ENCODE peak calls at places on chromosomes 6 and 20, in five cellular contexts. One of them, this sample, is unnamed.

GRCh38 chr6:27205375-27206278 is 41.9 kb upstream of the PRSS16 start:
- DNase-seq in left ventricle myocardium inferior: no peak
- DNase-seq in cardiac muscle cell: peak; percentile 29
- DNase-seq in RWPE1: no peak
- DNase-seq in transverse colon: no peak
- DNase-seq in this sample: peak; percentile 64

GRCh38 chr6:99521557-99522286 is 6.5 kb upstream of the USP45 start:
- DNase-seq in left ventricle myocardium inferior: no peak
- DNase-seq in cardiac muscle cell: peak; percentile 84
- DNase-seq in RWPE1: no peak
- DNase-seq in transverse colon: peak; percentile 12
- DNase-seq in this sample: peak; percentile 63

GRCh38 chr6:85361643-85362014 is 88.3 kb upstream of the NT5E start:
- DNase-seq in left ventricle myocardium inferior: no peak
- DNase-seq in cardiac muscle cell: no peak
- DNase-seq in RWPE1: no peak
- DNase-seq in transverse colon: no peak
- DNase-seq in this sample: no peak

GRCh38 chr6:92559611-92560010 is 859.7 kb downstream of the EPHA7 start:
- DNase-seq in left ventricle myocardium inferior: no peak
- DNase-seq in cardiac muscle cell: no peak
- DNase-seq in RWPE1: no peak
- DNase-seq in transverse colon: no peak
- DNase-seq in this sample: peak; percentile 5

GRCh38 chr6:158314737-158315136 is 2.5 kb downstream of the TULP4 start:
- DNase-seq in left ventricle myocardium inferior: no peak
- DNase-seq in cardiac muscle cell: no peak
- DNase-seq in RWPE1: no peak
- DNase-seq in transverse colon: no peak
- DNase-seq in this sample: no peak

GRCh38 chr6:44867561-44868334 is 460.4 kb upstream of the RUNX2 start:
- DNase-seq in left ventricle myocardium inferior: no peak
- DNase-seq in cardiac muscle cell: no peak
- DNase-seq in RWPE1: no peak
- DNase-seq in transverse colon: no peak
- DNase-seq in this sample: no peak

GRCh38 chr6:135274561-135275293 is 93.6 kb downstream of the MYB start:
- DNase-seq in left ventricle myocardium inferior: no peak
- DNase-seq in cardiac muscle cell: no peak
- DNase-seq in RWPE1: no peak
- DNase-seq in transverse colon: no peak
- DNase-seq in this sample: no peak

GRCh38 chr6:31041372-31041974 is 31.2 kb downstream of the MUC22 start:
- DNase-seq in left ventricle myocardium inferior: no peak
- DNase-seq in cardiac muscle cell: no peak
- DNase-seq in RWPE1: no peak
- DNase-seq in transverse colon: no peak
- DNase-seq in this sample: no peak

GRCh38 chr20:32302507-32302872 is 25.0 kb downstream of the KIF3B start:
- DNase-seq in left ventricle myocardium inferior: no peak
- DNase-seq in cardiac muscle cell: no peak
- DNase-seq in RWPE1: no peak
- DNase-seq in transverse colon: no peak
- DNase-seq in this sample: peak; percentile 18

GRCh38 chr6:142013286-142013685 is 119.4 kb upstream of the GJE1 start:
- DNase-seq in left ventricle myocardium inferior: no peak
- DNase-seq in cardiac muscle cell: peak; percentile 83
- DNase-seq in RWPE1: peak; percentile 78
- DNase-seq in transverse colon: no peak
- DNase-seq in this sample: no peak

GRCh38 chr6:130780137-130780536 is 47.1 kb upstream of the SMLR1 start:
- DNase-seq in left ventricle myocardium inferior: no peak
- DNase-seq in cardiac muscle cell: peak; percentile 18
- DNase-seq in RWPE1: no peak
- DNase-seq in transverse colon: no peak
- DNase-seq in this sample: no peak

GRCh38 chr6:71294121-71294523 is 5.5 kb downstream of the OGFRL1 start:
- DNase-seq in left ventricle myocardium inferior: no peak
- DNase-seq in cardiac muscle cell: peak; percentile 90
- DNase-seq in RWPE1: no peak
- DNase-seq in transverse colon: no peak
- DNase-seq in this sample: no peak

GRCh38 chr6:18431581-18431980 is 44.4 kb downstream of the RNF144B start:
- DNase-seq in left ventricle myocardium inferior: no peak
- DNase-seq in cardiac muscle cell: no peak
- DNase-seq in RWPE1: no peak
- DNase-seq in transverse colon: no peak
- DNase-seq in this sample: no peak

GRCh38 chr20:46311039-46311650 is 2.8 kb upstream of the CDH22 start:
- DNase-seq in left ventricle myocardium inferior: no peak
- DNase-seq in cardiac muscle cell: peak; percentile 8
- DNase-seq in RWPE1: no peak
- DNase-seq in transverse colon: no peak
- DNase-seq in this sample: no peak

GRCh38 chr6:107547061-107547840 is 57.3 kb downstream of the SOBP start:
- DNase-seq in left ventricle myocardium inferior: no peak
- DNase-seq in cardiac muscle cell: no peak
- DNase-seq in RWPE1: no peak
- DNase-seq in transverse colon: no peak
- DNase-seq in this sample: no peak

GRCh38 chr20:32482251-32483220 is 102.6 kb downstream of the NOL4L start:
- DNase-seq in left ventricle myocardium inferior: peak; percentile 63
- DNase-seq in cardiac muscle cell: peak; percentile 38
- DNase-seq in RWPE1: no peak
- DNase-seq in transverse colon: peak; percentile 57
- DNase-seq in this sample: peak; percentile 86

GRCh38 chr6:56073315-56073714 is 174.1 kb downstream of the COL21A1 start:
- DNase-seq in left ventricle myocardium inferior: no peak
- DNase-seq in cardiac muscle cell: peak; percentile 69
- DNase-seq in RWPE1: no peak
- DNase-seq in transverse colon: no peak
- DNase-seq in this sample: no peak

GRCh38 chr20:46058656-46059281 is 29.8 kb downstream of the SLC12A5 start:
- DNase-seq in left ventricle myocardium inferior: no peak
- DNase-seq in cardiac muscle cell: no peak
- DNase-seq in RWPE1: no peak
- DNase-seq in transverse colon: no peak
- DNase-seq in this sample: peak; percentile 75

GRCh38 chr20:25744261-25744660 is 47.6 kb upstream of the ZNF337 start:
- DNase-seq in left ventricle myocardium inferior: no peak
- DNase-seq in cardiac muscle cell: no peak
- DNase-seq in RWPE1: no peak
- DNase-seq in transverse colon: no peak
- DNase-seq in this sample: no peak

GRCh38 chr20:16760431-16761304 is 12.5 kb downstream of the OTOR start:
- DNase-seq in left ventricle myocardium inferior: no peak
- DNase-seq in cardiac muscle cell: no peak
- DNase-seq in RWPE1: no peak
- DNase-seq in transverse colon: no peak
- DNase-seq in this sample: peak; percentile 11

GRCh38 chr6:149208071-149208670 is 109.3 kb upstream of the TAB2 start:
- DNase-seq in left ventricle myocardium inferior: no peak
- DNase-seq in cardiac muscle cell: no peak
- DNase-seq in RWPE1: no peak
- DNase-seq in transverse colon: no peak
- DNase-seq in this sample: no peak

GRCh38 chr6:38052035-38052434 is 232.5 kb downstream of the ZFAND3 start:
- DNase-seq in left ventricle myocardium inferior: no peak
- DNase-seq in cardiac muscle cell: no peak
- DNase-seq in RWPE1: peak; percentile 50
- DNase-seq in transverse colon: no peak
- DNase-seq in this sample: no peak

GRCh38 chr6:116410945-116411623 is 40.3 kb downstream of the DSE start:
- DNase-seq in left ventricle myocardium inferior: peak; percentile 39
- DNase-seq in cardiac muscle cell: peak; percentile 76
- DNase-seq in RWPE1: no peak
- DNase-seq in transverse colon: no peak
- DNase-seq in this sample: no peak

GRCh38 chr20:59248031-59248684 is 52.3 kb upstream of the EDN3 start:
- DNase-seq in left ventricle myocardium inferior: no peak
- DNase-seq in cardiac muscle cell: no peak
- DNase-seq in RWPE1: no peak
- DNase-seq in transverse colon: no peak
- DNase-seq in this sample: no peak

GRCh38 chr6:147322299-147323162 is 118.3 kb downstream of the STXBP5 start:
- DNase-seq in left ventricle myocardium inferior: no peak
- DNase-seq in cardiac muscle cell: peak; percentile 61
- DNase-seq in RWPE1: no peak
- DNase-seq in transverse colon: no peak
- DNase-seq in this sample: no peak

GRCh38 chr20:56359212-56360132 is 698 bp downstream of the FAM210B start:
- DNase-seq in left ventricle myocardium inferior: peak; percentile 46
- DNase-seq in cardiac muscle cell: peak; percentile 82
- DNase-seq in RWPE1: peak; percentile 85
- DNase-seq in transverse colon: peak; percentile 47
- DNase-seq in this sample: peak; percentile 54

GRCh38 chr6:157518399-157519250 is 137.6 kb downstream of the ZDHHC14 start:
- DNase-seq in left ventricle myocardium inferior: no peak
- DNase-seq in cardiac muscle cell: peak; percentile 47
- DNase-seq in RWPE1: no peak
- DNase-seq in transverse colon: no peak
- DNase-seq in this sample: peak; percentile 22

GRCh38 chr20:10802201-10802600 is 128.4 kb upstream of the JAG1 start:
- DNase-seq in left ventricle myocardium inferior: no peak
- DNase-seq in cardiac muscle cell: peak; percentile 24
- DNase-seq in RWPE1: no peak
- DNase-seq in transverse colon: no peak
- DNase-seq in this sample: no peak

GRCh38 chr6:14728396-14729024 is 517.4 kb upstream of the JARID2 start:
- DNase-seq in left ventricle myocardium inferior: peak; percentile 24
- DNase-seq in cardiac muscle cell: peak; percentile 82
- DNase-seq in RWPE1: peak; percentile 51
- DNase-seq in transverse colon: peak; percentile 38
- DNase-seq in this sample: no peak

GRCh38 chr6:87534377-87535047 is 55.3 kb downstream of the RARS2 start:
- DNase-seq in left ventricle myocardium inferior: no peak
- DNase-seq in cardiac muscle cell: no peak
- DNase-seq in RWPE1: no peak
- DNase-seq in transverse colon: no peak
- DNase-seq in this sample: no peak

GRCh38 chr6:28281288-28282064 is at the start of gene PGBD1:
- DNase-seq in left ventricle myocardium inferior: peak; percentile 83
- DNase-seq in cardiac muscle cell: peak; percentile 85
- DNase-seq in RWPE1: peak; percentile 70
- DNase-seq in transverse colon: peak; percentile 71
- DNase-seq in this sample: peak; percentile 93

GRCh38 chr20:49941456-49941855 is 5.3 kb downstream of the RNF114 start:
- DNase-seq in left ventricle myocardium inferior: no peak
- DNase-seq in cardiac muscle cell: no peak
- DNase-seq in RWPE1: no peak
- DNase-seq in transverse colon: no peak
- DNase-seq in this sample: no peak

DNA sequence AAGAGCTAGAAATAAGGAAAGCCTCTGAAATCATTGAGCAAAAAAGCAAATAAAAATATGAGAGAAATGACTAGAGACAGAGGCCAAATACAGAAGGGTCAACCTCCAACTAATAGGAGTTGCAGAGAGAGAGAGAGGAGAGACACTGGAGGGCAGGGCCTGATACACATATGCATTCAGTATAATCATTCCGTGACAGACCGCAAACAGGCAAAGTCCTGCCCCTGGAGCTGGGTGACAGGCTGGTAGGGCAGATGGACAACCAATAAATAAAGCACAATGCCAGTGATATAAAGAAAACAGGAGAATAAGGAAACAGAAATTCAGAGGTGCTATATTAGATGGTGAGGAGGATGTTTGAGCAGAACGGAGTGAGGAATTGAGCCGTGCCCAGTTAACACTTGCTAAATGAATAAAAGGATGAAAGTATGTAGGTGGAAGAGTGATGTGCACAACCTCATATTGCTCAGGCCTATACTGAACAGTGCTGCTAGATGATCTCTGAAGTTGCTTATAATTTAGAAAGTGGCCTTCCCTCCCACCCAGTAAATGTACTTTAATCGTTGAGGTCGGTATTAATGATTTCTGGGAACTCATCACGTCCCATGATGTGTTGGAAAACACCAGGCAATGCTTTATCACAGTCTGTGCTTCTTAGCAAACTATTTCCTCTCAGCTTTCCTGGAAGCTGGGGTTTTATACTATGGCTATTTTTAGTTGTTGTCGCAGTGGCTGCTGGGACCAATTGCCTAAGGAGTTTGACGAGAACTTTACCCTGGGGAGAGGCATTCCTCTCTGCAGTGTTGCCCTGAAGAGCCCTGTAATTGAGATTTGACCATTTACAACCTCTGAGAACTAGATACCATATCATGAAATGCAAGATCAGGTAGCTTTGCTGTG is 37.6 kb upstream of the CLIC5 start:
- DNase-seq in left ventricle myocardium inferior: peak; percentile 15
- DNase-seq in cardiac muscle cell: peak; percentile 75
- DNase-seq in RWPE1: no peak
- DNase-seq in transverse colon: peak; percentile 64
- DNase-seq in this sample: no peak
- H3K27ac ChIP-seq in left ventricle myocardium inferior: peak overlapping the region; percentile 87
- H3K27ac ChIP-seq in cardiac muscle cell: peak overlapping the region; percentile 76
- H3K27ac ChIP-seq in RWPE1: no peak overlapping the region
- H3K27ac ChIP-seq in transverse colon: peak overlapping the region; percentile 85
- H3K27ac ChIP-seq in this sample: no peak overlapping the region

GRCh38 chr20:44696315-44696714 is 18.9 kb upstream of the CCN5 start:
- DNase-seq in left ventricle myocardium inferior: no peak
- DNase-seq in cardiac muscle cell: no peak
- DNase-seq in RWPE1: no peak
- DNase-seq in transverse colon: no peak
- DNase-seq in this sample: peak; percentile 34
- H3K27ac ChIP-seq in left ventricle myocardium inferior: peak overlapping the region; percentile 91
- H3K27ac ChIP-seq in cardiac muscle cell: no peak overlapping the region
- H3K27ac ChIP-seq in RWPE1: no peak overlapping the region
- H3K27ac ChIP-seq in transverse colon: no peak overlapping the region
- H3K27ac ChIP-seq in this sample: no peak overlapping the region

GRCh38 chr6:138089325-138089724 is 17.9 kb downstream of the PERP start:
- DNase-seq in left ventricle myocardium inferior: no peak
- DNase-seq in cardiac muscle cell: no peak
- DNase-seq in RWPE1: no peak
- DNase-seq in transverse colon: no peak
- DNase-seq in this sample: no peak

GRCh38 chr6:138087549-138087948 is 19.7 kb downstream of the PERP start:
- DNase-seq in left ventricle myocardium inferior: no peak
- DNase-seq in cardiac muscle cell: no peak
- DNase-seq in RWPE1: peak; percentile 38
- DNase-seq in transverse colon: no peak
- DNase-seq in this sample: peak; percentile 19

GRCh38 chr6:138086573-138087196 is 20.5 kb downstream of the PERP start:
- DNase-seq in left ventricle myocardium inferior: no peak
- DNase-seq in cardiac muscle cell: no peak
- DNase-seq in RWPE1: peak; percentile 86
- DNase-seq in transverse colon: no peak
- DNase-seq in this sample: peak; percentile 72

GRCh38 chr6:138085839-138086222 is 21.4 kb downstream of the PERP start:
- DNase-seq in left ventricle myocardium inferior: no peak
- DNase-seq in cardiac muscle cell: no peak
- DNase-seq in RWPE1: no peak
- DNase-seq in transverse colon: no peak
- DNase-seq in this sample: no peak

GRCh38 chr6:138088307-138088744 is 18.9 kb downstream of the PERP start:
- DNase-seq in left ventricle myocardium inferior: no peak
- DNase-seq in cardiac muscle cell: peak; percentile 34
- DNase-seq in RWPE1: peak; percentile 86
- DNase-seq in transverse colon: peak; percentile 28
- DNase-seq in this sample: no peak
- H3K27ac ChIP-seq in left ventricle myocardium inferior: no peak overlapping the region
- H3K27ac ChIP-seq in cardiac muscle cell: no peak overlapping the region
- H3K27ac ChIP-seq in RWPE1: no peak overlapping the region
- H3K27ac ChIP-seq in transverse colon: no peak overlapping the region
- H3K27ac ChIP-seq in this sample: no peak overlapping the region

GRCh38 chr20:8858181-8858794 is 210.6 kb upstream of the PLCB4 start:
- DNase-seq in left ventricle myocardium inferior: no peak
- DNase-seq in cardiac muscle cell: peak; percentile 34
- DNase-seq in RWPE1: no peak
- DNase-seq in transverse colon: no peak
- DNase-seq in this sample: no peak
- H3K27ac ChIP-seq in left ventricle myocardium inferior: peak overlapping the region; percentile 28
- H3K27ac ChIP-seq in cardiac muscle cell: no peak overlapping the region
- H3K27ac ChIP-seq in RWPE1: no peak overlapping the region
- H3K27ac ChIP-seq in transverse colon: no peak overlapping the region
- H3K27ac ChIP-seq in this sample: no peak overlapping the region